ENCODE peak calls at places on chromosomes 12 and 14, in eight cellular contexts. Z is brain microvascular endothelial cell; C is HFFc6; R is DMS79 treated with DMSO at 0.1 percent for 48 hours; Y is stimulated activated naive B cell treated with anti-CD40 and anti-IgM and Interleukin-4, amounts not matched to agents 10 μg/mL and 1 μg/mL and 100 μg/mL, for 72 hours; A is CD4-positive, CD25-positive, alpha-beta regulatory T cell; J is activated gamma-delta T cell treated with Interleukin-2 at 50 U/mL for 16 hours; M is NCI-H146. V is an unnamed sample.

GRCh38 chr12:51871918-51872688 is 15.8 kb upstream of the ANKRD33 start:
- DNase-seq in J (no peak), C (no peak), Z (no peak), Y (no peak), R (no peak), M (no peak), A (no peak), V (no peak)

GRCh38 chr14:104983231-104983721 is 2.3 kb upstream of the CLBA1 start:
- DNase-seq in A (no peak), J (no peak), R (no peak), Y (no peak), Z (no peak), C (no peak), M (no peak), V (no peak)

GRCh38 chr12:3145036-3145435 is 67.9 kb downstream of the TSPAN9 start:
- DNase-seq in R (no peak), M (no peak), Y (no peak), C (no peak), A (no peak), Z (no peak), J (no peak), V (no peak)

GRCh38 chr12:61610143-61610542 is 650.1 kb upstream of the USP15 start:
- DNase-seq in A (no peak), R (no peak), Z (no peak), Y (no peak), C (no peak), M (no peak), J (no peak), V (no peak)

GRCh38 chr12:15152864-15153263 is 68.4 kb downstream of the RERG start:
- DNase-seq in Y (no peak), R (no peak), J (no peak), C (no peak), M (no peak), Z (no peak), A (no peak), V (no peak)

GRCh38 chr14:54475911-54476310 is 12.9 kb downstream of the GMFB start:
- DNase-seq in Z (no peak), A (no peak), M (no peak), R (no peak), J (no peak), C (no peak), Y (no peak), V (no peak)

GRCh38 chr14:43687866-43688265 is 819.2 kb downstream of the FSCB start:
- DNase-seq in C (no peak), J (no peak), M (no peak), R (no peak), Z (no peak), Y (no peak), A (no peak), V (no peak)

GRCh38 chr12:121767525-121768016 is 25.9 kb downstream of the RHOF start:
- DNase-seq in R (peak), Y (no peak), M (no peak), J (no peak), Z (peak), C (peak), A (no peak), V (peak)

GRCh38 chr12:91958816-91959215 is 186.8 kb downstream of the BTG1 start:
- DNase-seq in R (no peak), Z (peak), A (no peak), Y (no peak), M (no peak), J (no peak), C (peak), V (peak)

GRCh38 chr12:90836689-90837088 is 118.3 kb downstream of the CCER1 start:
- DNase-seq in Y (no peak), A (no peak), M (no peak), J (no peak), R (no peak), Z (no peak), C (no peak), V (no peak)

GRCh38 chr14:74905595-74906142 is 17.4 kb downstream of the RPS6KL1 start:
- DNase-seq in R (peak), C (peak), Z (no peak), A (peak), M (peak), J (peak), Y (peak), V (peak)

GRCh38 chr14:88505621-88506020 is 49.2 kb downstream of the PTPN21 start:
- DNase-seq in C (no peak), Z (no peak), R (no peak), Y (no peak), M (no peak), A (no peak), J (no peak), V (no peak)

GRCh38 chr14:85597701-85598100 is 67.8 kb downstream of the FLRT2 start:
- DNase-seq in Z (no peak), M (no peak), A (no peak), R (no peak), C (no peak), Y (no peak), J (no peak), V (no peak)

GRCh38 chr12:84136862-84137367 is 775.7 kb downstream of the SLC6A15 start:
- DNase-seq in C (peak), R (no peak), M (no peak), J (no peak), Z (peak), Y (no peak), A (no peak), V (peak)

GRCh38 chr12:6852651-6853354 is 853 bp downstream of the USP5 start:
- DNase-seq in Z (peak), C (peak), Y (no peak), J (peak), A (peak), R (peak), M (peak), V (peak)

GRCh38 chr14:78367355-78367754 is 197.2 kb downstream of the NRXN3 start:
- DNase-seq in C (no peak), A (no peak), J (no peak), Z (no peak), Y (no peak), R (no peak), M (peak), V (no peak)

GRCh38 chr12:68358532-68359485 is 26.6 kb upstream of the MDM1 start:
- DNase-seq in C (peak), Z (peak), R (no peak), Y (peak), M (peak), A (peak), J (peak), V (peak)

GRCh38 chr12:104687823-104688573 is 231.2 kb downstream of the CHST11 start:
- DNase-seq in M (no peak), A (no peak), Z (no peak), Y (no peak), R (no peak), C (no peak), J (peak), V (no peak)

GRCh38 chr12:1917172-1918070 is 1.0 kb downstream of the CACNA2D4 start:
- DNase-seq in M (no peak), A (no peak), C (no peak), Z (no peak), J (no peak), R (no peak), Y (peak), V (no peak)

GRCh38 chr12:76032043-76032981 is 736 bp upstream of the PHLDA1 start:
- DNase-seq in Y (peak), C (peak), M (no peak), Z (peak), R (no peak), J (peak), A (no peak), V (peak)

GRCh38 chr14:79971330-79971729 is 240.0 kb downstream of the DIO2 start:
- DNase-seq in M (no peak), A (no peak), J (no peak), Y (no peak), Z (peak), R (no peak), C (peak), V (peak)

GRCh38 chr12:94286580-94287244 is 138.3 kb downstream of the PLXNC1 start:
- DNase-seq in M (no peak), C (no peak), R (no peak), A (no peak), Y (no peak), J (no peak), Z (no peak), V (no peak)

GRCh38 chr14:58501214-58501816 is 73.8 kb downstream of the KIAA0586 start:
- DNase-seq in J (peak), R (peak), M (peak), C (peak), Y (peak), Z (peak), A (peak), V (peak)

GRCh38 chr12:39503445-39503844 is 60.5 kb upstream of the KIF21A start:
- DNase-seq in R (no peak), Z (peak), J (no peak), A (no peak), C (no peak), M (no peak), Y (no peak), V (peak)

GRCh38 chr14:68172216-68172615 is 352.6 kb downstream of the RAD51B start:
- DNase-seq in A (no peak), Z (no peak), M (no peak), J (no peak), C (no peak), R (no peak), Y (no peak), V (no peak)

GRCh38 chr14:22629357-22629756 is 14.8 kb downstream of the OR6J1 start:
- DNase-seq in M (no peak), Y (no peak), Z (no peak), A (no peak), J (no peak), C (no peak), R (no peak), V (no peak)

GRCh38 chr14:76268013-76268376 is 107.9 kb upstream of the ESRRB start:
- DNase-seq in R (no peak), Y (no peak), A (no peak), M (no peak), Z (no peak), C (no peak), J (no peak), V (no peak)

GRCh38 chr12:110269622-110270124 is 11.4 kb upstream of the ATP2A2 start:
- DNase-seq in J (no peak), M (no peak), A (no peak), Y (no peak), Z (peak), C (peak), R (no peak), V (peak)

GRCh38 chr12:5865397-5865796 is 79.7 kb downstream of the ANO2 start:
- DNase-seq in R (no peak), A (no peak), C (no peak), J (no peak), Z (no peak), Y (no peak), M (no peak), V (no peak)

GRCh38 chr14:23068792-23069412 is 11.6 kb upstream of the CDH24 start:
- DNase-seq in J (peak), M (no peak), C (peak), R (no peak), Z (peak), A (peak), Y (peak), V (peak)

V was measured in EL.